ENCODE peak calls at places on chromosome 1, in six cellular contexts. One of them, this sample, is unnamed. For H3K9me3 and H3K4me1, the result is how much of the 10 kb centered on the place peaks cover.

GRCh38 chr1:173862769-173863223 is 5.0 kb downstream of the GAS5 start:
- DNase-seq in hepatocyte: no peak
- DNase-seq in CD8-positive, alpha-beta T cell: no peak
- DNase-seq in fibroblast of lung: no peak
- DNase-seq in heart right ventricle: no peak
- DNase-seq in cardiac muscle cell: peak
- DNase-seq in this sample: no peak

GRCh38 chr1:244047739-244048565 is 3.1 kb upstream of the ZBTB18 start:
- DNase-seq in fibroblast of lung: peak
- DNase-seq in heart right ventricle: peak
- DNase-seq in hepatocyte: peak
- DNase-seq in cardiac muscle cell: peak
- DNase-seq in CD8-positive, alpha-beta T cell: peak
- DNase-seq in this sample: peak

GRCh38 chr1:89269277-89269676 is 3.4 kb downstream of the GBP5 start:
- DNase-seq in fibroblast of lung: no peak
- DNase-seq in hepatocyte: no peak
- DNase-seq in cardiac muscle cell: no peak
- DNase-seq in heart right ventricle: no peak
- DNase-seq in CD8-positive, alpha-beta T cell: no peak
- DNase-seq in this sample: no peak

GRCh38 chr1:203440780-203441179 is 34.8 kb upstream of the PRELP start:
- DNase-seq in CD8-positive, alpha-beta T cell: no peak
- DNase-seq in cardiac muscle cell: peak
- DNase-seq in hepatocyte: peak
- DNase-seq in heart right ventricle: peak
- DNase-seq in fibroblast of lung: peak
- DNase-seq in this sample: peak

GRCh38 chr1:204435246-204435885 is 23.7 kb upstream of the PPP1R15B start:
- DNase-seq in heart right ventricle: no peak
- DNase-seq in CD8-positive, alpha-beta T cell: no peak
- DNase-seq in hepatocyte: peak
- DNase-seq in cardiac muscle cell: peak
- DNase-seq in fibroblast of lung: peak
- DNase-seq in this sample: no peak

GRCh38 chr1:183215076-183215720 is 29.1 kb downstream of the LAMC2 start:
- DNase-seq in heart right ventricle: no peak
- DNase-seq in cardiac muscle cell: no peak
- DNase-seq in CD8-positive, alpha-beta T cell: no peak
- DNase-seq in hepatocyte: no peak
- DNase-seq in fibroblast of lung: no peak
- DNase-seq in this sample: no peak

GRCh38 chr1:226603030-226603960 is 54.7 kb downstream of the STUM start:
- DNase-seq in CD8-positive, alpha-beta T cell: no peak
- DNase-seq in hepatocyte: no peak
- DNase-seq in fibroblast of lung: peak
- DNase-seq in heart right ventricle: peak
- DNase-seq in cardiac muscle cell: peak
- DNase-seq in this sample: peak

GRCh38 chr1:220062629-220063028 is 16.3 kb upstream of the EPRS1 start:
- DNase-seq in cardiac muscle cell: no peak
- DNase-seq in heart right ventricle: no peak
- DNase-seq in CD8-positive, alpha-beta T cell: no peak
- DNase-seq in hepatocyte: no peak
- DNase-seq in fibroblast of lung: no peak
- DNase-seq in this sample: no peak

GRCh38 chr1:71074681-71075080 is 6.2 kb downstream of the ZRANB2 start:
- DNase-seq in heart right ventricle: no peak
- DNase-seq in fibroblast of lung: no peak
- DNase-seq in cardiac muscle cell: no peak
- DNase-seq in hepatocyte: no peak
- DNase-seq in CD8-positive, alpha-beta T cell: no peak
- DNase-seq in this sample: no peak

GRCh38 chr1:30929944-30930525 is 21.5 kb upstream of the SDC3 start:
- DNase-seq in CD8-positive, alpha-beta T cell: no peak
- DNase-seq in hepatocyte: no peak
- DNase-seq in cardiac muscle cell: no peak
- DNase-seq in fibroblast of lung: no peak
- DNase-seq in heart right ventricle: no peak
- DNase-seq in this sample: no peak

GRCh38 chr1:47534417-47534816 is 96.6 kb downstream of the FOXD2 start:
- DNase-seq in hepatocyte: peak
- DNase-seq in cardiac muscle cell: peak
- DNase-seq in heart right ventricle: peak
- DNase-seq in CD8-positive, alpha-beta T cell: no peak
- DNase-seq in fibroblast of lung: peak
- DNase-seq in this sample: no peak

GRCh38 chr1:66564250-66564649 is 30.3 kb downstream of the SGIP1 start:
- DNase-seq in hepatocyte: no peak
- DNase-seq in CD8-positive, alpha-beta T cell: no peak
- DNase-seq in heart right ventricle: no peak
- DNase-seq in fibroblast of lung: peak
- DNase-seq in cardiac muscle cell: peak
- DNase-seq in this sample: no peak

GRCh38 chr1:55310517-55310927 is 95.4 kb upstream of the USP24 start:
- DNase-seq in heart right ventricle: no peak
- DNase-seq in CD8-positive, alpha-beta T cell: no peak
- DNase-seq in hepatocyte: peak
- DNase-seq in fibroblast of lung: peak
- DNase-seq in cardiac muscle cell: peak
- DNase-seq in this sample: no peak

DNA sequence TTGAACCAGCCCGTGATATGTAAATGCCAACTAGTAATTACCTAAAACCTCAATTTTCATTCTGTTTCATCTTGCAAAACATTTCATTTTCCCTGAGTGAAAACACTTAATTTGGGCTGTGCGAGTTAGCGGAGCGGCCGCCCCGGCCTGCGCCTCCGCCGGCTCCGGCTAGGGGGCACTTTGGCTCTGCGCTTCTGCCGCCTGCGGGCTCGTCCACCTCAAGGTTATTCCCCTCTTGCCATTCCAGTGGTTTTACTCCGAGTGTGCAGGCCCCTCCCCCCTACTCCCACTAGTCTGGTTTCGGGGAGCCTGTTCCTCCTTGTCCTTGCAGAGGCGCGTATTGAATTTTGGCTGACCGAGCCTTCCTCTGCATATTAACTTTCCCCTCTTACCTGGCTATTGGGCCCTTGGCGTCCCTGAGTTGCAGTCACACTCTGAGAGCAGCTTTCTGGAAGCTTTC is 55.6 kb downstream of the PEX14 start:
- DNase-seq in CD8-positive, alpha-beta T cell: no peak
- DNase-seq in hepatocyte: peak
- DNase-seq in fibroblast of lung: peak
- DNase-seq in heart right ventricle: peak
- DNase-seq in cardiac muscle cell: peak
- DNase-seq in this sample: peak
- TF ChIP-seq CTCF in CD8-positive, alpha-beta T cell: no peak
- TF ChIP-seq CTCF in hepatocyte: peak
- TF ChIP-seq CTCF in fibroblast of lung: peak
- TF ChIP-seq CTCF in heart right ventricle: peak
- TF ChIP-seq CTCF in cardiac muscle cell: peak
- TF ChIP-seq CTCF in this sample: peak

GRCh38 chr1:248013229-248013710 is at the start of gene OR2L5:
- DNase-seq in hepatocyte: no peak
- DNase-seq in heart right ventricle: no peak
- DNase-seq in fibroblast of lung: no peak
- DNase-seq in cardiac muscle cell: no peak
- DNase-seq in CD8-positive, alpha-beta T cell: no peak
- DNase-seq in this sample: no peak

GRCh38 chr1:248009681-248010080 is 3.8 kb upstream of the OR2L5 start:
- DNase-seq in CD8-positive, alpha-beta T cell: no peak
- DNase-seq in hepatocyte: no peak
- DNase-seq in heart right ventricle: no peak
- DNase-seq in fibroblast of lung: no peak
- DNase-seq in cardiac muscle cell: no peak
- DNase-seq in this sample: no peak

DNA sequence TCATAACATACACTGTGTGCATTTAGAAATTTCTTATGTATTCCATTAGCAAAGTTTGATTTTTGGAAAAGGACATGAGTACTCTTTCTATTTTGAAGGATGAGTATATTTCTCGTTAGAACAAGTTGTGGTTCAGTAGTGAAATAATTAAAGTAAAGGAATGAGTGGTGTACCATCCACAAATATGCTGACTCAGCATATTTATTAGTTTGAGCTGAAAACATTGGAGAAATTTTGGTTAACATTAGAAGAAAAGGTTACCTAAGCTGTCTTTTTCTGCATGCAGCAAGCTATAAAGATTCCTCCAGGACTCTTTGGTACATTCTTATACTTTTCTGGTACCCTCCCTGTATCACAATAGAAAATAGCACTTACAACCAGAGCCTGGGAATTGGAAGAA is 5.7 kb upstream of the OR2L5 start:
- DNase-seq in heart right ventricle: no peak
- DNase-seq in cardiac muscle cell: no peak
- DNase-seq in hepatocyte: no peak
- DNase-seq in fibroblast of lung: no peak
- DNase-seq in CD8-positive, alpha-beta T cell: no peak
- DNase-seq in this sample: no peak
- H3K9me3 ChIP-seq in heart right ventricle: under half
- H3K9me3 ChIP-seq in cardiac muscle cell: under half
- H3K9me3 ChIP-seq in hepatocyte: under half
- H3K9me3 ChIP-seq in fibroblast of lung: under half
- H3K9me3 ChIP-seq in CD8-positive, alpha-beta T cell: under half
- H3K9me3 ChIP-seq in this sample: under half

DNA sequence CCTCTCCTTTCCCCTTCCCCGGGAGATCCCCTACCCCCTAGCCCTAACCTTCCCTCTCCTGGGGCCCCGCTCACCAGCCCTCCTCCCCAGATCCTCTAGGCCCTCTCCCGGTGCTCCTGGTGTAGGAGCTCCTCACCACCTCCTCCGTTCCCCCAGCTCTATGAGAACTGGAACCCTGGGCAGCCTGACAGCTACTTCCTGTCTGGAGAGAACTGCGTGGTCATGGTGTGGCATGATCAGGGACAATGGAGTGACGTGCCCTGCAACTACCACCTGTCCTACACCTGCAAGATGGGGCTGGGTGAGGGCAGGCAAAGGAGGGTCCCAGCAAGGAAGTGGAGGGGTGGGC is 16.0 kb downstream of the BCAN start:
- DNase-seq in fibroblast of lung: no peak
- DNase-seq in CD8-positive, alpha-beta T cell: no peak
- DNase-seq in cardiac muscle cell: no peak
- DNase-seq in heart right ventricle: no peak
- DNase-seq in hepatocyte: no peak
- DNase-seq in this sample: no peak
- H3K4me1 ChIP-seq in fibroblast of lung: under half
- H3K4me1 ChIP-seq in CD8-positive, alpha-beta T cell: under half
- H3K4me1 ChIP-seq in cardiac muscle cell: under half
- H3K4me1 ChIP-seq in heart right ventricle: under half
- H3K4me1 ChIP-seq in hepatocyte: under half
- H3K4me1 ChIP-seq in this sample: half or more

DNA sequence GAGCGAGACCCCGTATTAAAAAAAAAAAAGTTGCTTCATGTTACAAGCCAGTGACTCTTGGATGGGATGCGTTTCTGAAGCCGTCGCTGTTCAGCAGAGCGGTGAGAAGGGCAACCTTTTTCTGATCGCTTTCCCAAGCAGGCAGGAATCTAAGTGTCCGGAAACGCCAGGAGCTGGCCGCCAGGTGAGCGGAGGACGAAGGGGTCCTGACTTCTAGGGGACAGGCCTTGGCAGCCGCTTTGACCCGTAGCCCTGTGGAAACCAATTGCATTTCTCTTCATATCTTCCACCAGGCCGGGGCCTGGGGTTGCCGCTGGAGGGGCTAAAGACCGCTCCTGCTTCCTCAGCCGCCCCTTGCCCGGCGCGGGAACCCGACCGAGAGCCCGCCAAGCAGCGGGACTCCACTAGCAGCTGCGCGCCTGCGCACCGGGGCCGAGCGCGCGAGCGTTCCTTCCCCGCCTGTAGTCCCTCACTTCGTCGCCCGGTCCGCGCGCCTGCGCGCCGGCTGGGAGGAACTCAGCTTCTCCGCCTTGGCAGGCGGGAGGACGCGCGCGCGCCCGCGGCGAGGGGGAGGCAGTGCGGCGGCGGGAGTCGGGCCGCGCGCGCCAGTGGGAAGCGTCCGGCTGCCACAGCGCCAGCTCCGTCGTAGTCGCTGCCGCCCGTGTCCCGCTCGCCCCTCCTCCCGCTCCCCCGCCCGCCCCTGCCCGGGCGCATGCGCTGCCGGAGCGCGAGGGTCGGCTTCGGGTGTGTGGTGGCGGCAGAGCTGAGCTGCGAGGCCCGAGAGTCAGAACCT is at the start of gene SPEN:
- DNase-seq in hepatocyte: peak
- DNase-seq in heart right ventricle: peak
- DNase-seq in fibroblast of lung: peak
- DNase-seq in CD8-positive, alpha-beta T cell: peak
- DNase-seq in cardiac muscle cell: peak
- DNase-seq in this sample: peak
- TF ChIP-seq CTCF in hepatocyte: peak
- TF ChIP-seq CTCF in heart right ventricle: no peak
- TF ChIP-seq CTCF in fibroblast of lung: no peak
- TF ChIP-seq CTCF in CD8-positive, alpha-beta T cell: no peak
- TF ChIP-seq CTCF in cardiac muscle cell: no peak
- TF ChIP-seq CTCF in this sample: peak

GRCh38 chr1:158007949-158008386 is 14.5 kb downstream of the KIRREL1 start:
- DNase-seq in cardiac muscle cell: no peak
- DNase-seq in heart right ventricle: no peak
- DNase-seq in fibroblast of lung: no peak
- DNase-seq in hepatocyte: no peak
- DNase-seq in CD8-positive, alpha-beta T cell: no peak
- DNase-seq in this sample: no peak

GRCh38 chr1:158008630-158009029 is 15.2 kb downstream of the KIRREL1 start:
- DNase-seq in heart right ventricle: no peak
- DNase-seq in hepatocyte: no peak
- DNase-seq in cardiac muscle cell: no peak
- DNase-seq in CD8-positive, alpha-beta T cell: no peak
- DNase-seq in fibroblast of lung: no peak
- DNase-seq in this sample: no peak

GRCh38 chr1:158003409-158003805 is 10.0 kb downstream of the KIRREL1 start:
- DNase-seq in heart right ventricle: no peak
- DNase-seq in cardiac muscle cell: peak
- DNase-seq in fibroblast of lung: peak
- DNase-seq in hepatocyte: no peak
- DNase-seq in CD8-positive, alpha-beta T cell: no peak
- DNase-seq in this sample: peak

GRCh38 chr1:158005249-158005648 is 11.8 kb downstream of the KIRREL1 start:
- DNase-seq in heart right ventricle: no peak
- DNase-seq in hepatocyte: no peak
- DNase-seq in fibroblast of lung: no peak
- DNase-seq in cardiac muscle cell: no peak
- DNase-seq in CD8-positive, alpha-beta T cell: no peak
- DNase-seq in this sample: no peak

DNA sequence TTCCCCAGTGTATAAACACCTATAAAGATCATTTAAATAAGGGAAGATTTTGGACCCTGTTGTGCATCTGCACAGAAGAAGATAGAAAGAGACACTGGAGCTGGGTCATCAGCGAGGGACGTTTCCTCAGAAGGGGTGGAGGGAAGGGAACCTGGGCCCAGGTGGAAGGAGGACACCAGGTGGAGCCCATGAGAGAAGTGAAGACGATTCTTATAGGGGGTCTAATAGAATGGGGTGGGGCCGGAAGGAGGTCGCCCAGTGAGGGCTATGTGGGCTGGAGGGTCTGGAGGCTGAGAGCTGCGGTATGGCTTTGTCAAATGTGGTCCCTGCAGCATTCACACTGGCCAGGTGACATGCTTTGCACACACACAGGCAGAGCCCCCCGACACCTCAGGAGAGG is 13.7 kb downstream of the KIRREL1 start:
- DNase-seq in hepatocyte: no peak
- DNase-seq in heart right ventricle: no peak
- DNase-seq in cardiac muscle cell: no peak
- DNase-seq in fibroblast of lung: no peak
- DNase-seq in CD8-positive, alpha-beta T cell: no peak
- DNase-seq in this sample: no peak
- H3K9me3 ChIP-seq in hepatocyte: under half
- H3K9me3 ChIP-seq in heart right ventricle: under half
- H3K9me3 ChIP-seq in cardiac muscle cell: under half
- H3K9me3 ChIP-seq in fibroblast of lung: under half
- H3K9me3 ChIP-seq in CD8-positive, alpha-beta T cell: under half
- H3K9me3 ChIP-seq in this sample: under half